ENCODE peak calls at places on chromosomes 11 and 22, in nine cellular contexts. One of them, this sample, is unnamed.

GRCh38 chr22:46363611-46364321 is 28.3 kb downstream of the TRMU start:
- DNase-seq in body of pancreas: no peak
- DNase-seq in AG09309: no peak
- DNase-seq in ovary: no peak
- DNase-seq in cardiac muscle cell: no peak
- DNase-seq in astrocyte of the spinal cord: no peak
- DNase-seq in pancreas: no peak
- DNase-seq in mucosa of descending colon: peak
- DNase-seq in upper lobe of right lung: no peak
- DNase-seq in this sample: no peak

GRCh38 chr11:46295996-46296519 is 18.6 kb downstream of the CREB3L1 start:
- DNase-seq in body of pancreas: no peak
- DNase-seq in AG09309: no peak
- DNase-seq in ovary: no peak
- DNase-seq in cardiac muscle cell: no peak
- DNase-seq in astrocyte of the spinal cord: no peak
- DNase-seq in pancreas: no peak
- DNase-seq in mucosa of descending colon: no peak
- DNase-seq in upper lobe of right lung: no peak
- DNase-seq in this sample: no peak

GRCh38 chr22:17847360-17848078 is 73.2 kb upstream of the BID start:
- DNase-seq in body of pancreas: no peak
- DNase-seq in AG09309: no peak
- DNase-seq in ovary: no peak
- DNase-seq in cardiac muscle cell: no peak
- DNase-seq in astrocyte of the spinal cord: no peak
- DNase-seq in pancreas: no peak
- DNase-seq in mucosa of descending colon: no peak
- DNase-seq in upper lobe of right lung: no peak
- DNase-seq in this sample: no peak

GRCh38 chr11:119635776-119636175 is 93.2 kb downstream of the NECTIN1 start:
- DNase-seq in body of pancreas: no peak
- DNase-seq in AG09309: no peak
- DNase-seq in ovary: no peak
- DNase-seq in cardiac muscle cell: no peak
- DNase-seq in astrocyte of the spinal cord: no peak
- DNase-seq in pancreas: no peak
- DNase-seq in mucosa of descending colon: no peak
- DNase-seq in upper lobe of right lung: no peak
- DNase-seq in this sample: no peak

GRCh38 chr11:10633261-10633660 is 60.3 kb downstream of the IRAG1 start:
- DNase-seq in body of pancreas: no peak
- DNase-seq in AG09309: no peak
- DNase-seq in ovary: no peak
- DNase-seq in cardiac muscle cell: no peak
- DNase-seq in astrocyte of the spinal cord: no peak
- DNase-seq in pancreas: peak
- DNase-seq in mucosa of descending colon: no peak
- DNase-seq in upper lobe of right lung: no peak
- DNase-seq in this sample: no peak

GRCh38 chr11:119756169-119756568 is 27.2 kb upstream of the NECTIN1 start:
- DNase-seq in body of pancreas: no peak
- DNase-seq in AG09309: no peak
- DNase-seq in ovary: no peak
- DNase-seq in cardiac muscle cell: no peak
- DNase-seq in astrocyte of the spinal cord: no peak
- DNase-seq in pancreas: no peak
- DNase-seq in mucosa of descending colon: no peak
- DNase-seq in upper lobe of right lung: peak
- DNase-seq in this sample: no peak

GRCh38 chr22:31148516-31148915 is 8.2 kb upstream of the PLA2G3 start:
- DNase-seq in body of pancreas: no peak
- DNase-seq in AG09309: no peak
- DNase-seq in ovary: peak
- DNase-seq in cardiac muscle cell: no peak
- DNase-seq in astrocyte of the spinal cord: peak
- DNase-seq in pancreas: no peak
- DNase-seq in mucosa of descending colon: no peak
- DNase-seq in upper lobe of right lung: peak
- DNase-seq in this sample: no peak

GRCh38 chr11:58178444-58178843 is 10.4 kb upstream of the OR9Q2 start:
- DNase-seq in body of pancreas: no peak
- DNase-seq in AG09309: no peak
- DNase-seq in ovary: no peak
- DNase-seq in cardiac muscle cell: no peak
- DNase-seq in astrocyte of the spinal cord: no peak
- DNase-seq in pancreas: no peak
- DNase-seq in mucosa of descending colon: no peak
- DNase-seq in upper lobe of right lung: no peak
- DNase-seq in this sample: no peak

GRCh38 chr22:42202669-42203068 is 67.8 kb downstream of the TCF20 start:
- DNase-seq in body of pancreas: no peak
- DNase-seq in AG09309: peak
- DNase-seq in ovary: no peak
- DNase-seq in cardiac muscle cell: no peak
- DNase-seq in astrocyte of the spinal cord: peak
- DNase-seq in pancreas: no peak
- DNase-seq in mucosa of descending colon: no peak
- DNase-seq in upper lobe of right lung: no peak
- DNase-seq in this sample: peak

GRCh38 chr22:49178246-49179005 is 649.2 kb downstream of the BRD1 start:
- DNase-seq in body of pancreas: no peak
- DNase-seq in AG09309: no peak
- DNase-seq in ovary: no peak
- DNase-seq in cardiac muscle cell: no peak
- DNase-seq in astrocyte of the spinal cord: no peak
- DNase-seq in pancreas: no peak
- DNase-seq in mucosa of descending colon: no peak
- DNase-seq in upper lobe of right lung: no peak
- DNase-seq in this sample: no peak

GRCh38 chr11:126544311-126545056 is 189.0 kb downstream of the ST3GAL4 start:
- DNase-seq in body of pancreas: peak
- DNase-seq in AG09309: no peak
- DNase-seq in ovary: no peak
- DNase-seq in cardiac muscle cell: peak
- DNase-seq in astrocyte of the spinal cord: peak
- DNase-seq in pancreas: peak
- DNase-seq in mucosa of descending colon: no peak
- DNase-seq in upper lobe of right lung: no peak
- DNase-seq in this sample: peak

GRCh38 chr11:64809781-64810241 is 540 bp downstream of the MEN1 start:
- DNase-seq in body of pancreas: peak
- DNase-seq in AG09309: no peak
- DNase-seq in ovary: no peak
- DNase-seq in cardiac muscle cell: peak
- DNase-seq in astrocyte of the spinal cord: no peak
- DNase-seq in pancreas: peak
- DNase-seq in mucosa of descending colon: peak
- DNase-seq in upper lobe of right lung: no peak
- DNase-seq in this sample: no peak

GRCh38 chr11:35483131-35483800 is 42.1 kb downstream of the PAMR1 start:
- DNase-seq in body of pancreas: no peak
- DNase-seq in AG09309: no peak
- DNase-seq in ovary: no peak
- DNase-seq in cardiac muscle cell: no peak
- DNase-seq in astrocyte of the spinal cord: peak
- DNase-seq in pancreas: no peak
- DNase-seq in mucosa of descending colon: no peak
- DNase-seq in upper lobe of right lung: no peak
- DNase-seq in this sample: peak

GRCh38 chr11:819943-820649 is 1.4 kb downstream of the PNPLA2 start:
- DNase-seq in body of pancreas: peak
- DNase-seq in AG09309: no peak
- DNase-seq in ovary: peak
- DNase-seq in cardiac muscle cell: peak
- DNase-seq in astrocyte of the spinal cord: peak
- DNase-seq in pancreas: peak
- DNase-seq in mucosa of descending colon: peak
- DNase-seq in upper lobe of right lung: peak
- DNase-seq in this sample: peak

DNA sequence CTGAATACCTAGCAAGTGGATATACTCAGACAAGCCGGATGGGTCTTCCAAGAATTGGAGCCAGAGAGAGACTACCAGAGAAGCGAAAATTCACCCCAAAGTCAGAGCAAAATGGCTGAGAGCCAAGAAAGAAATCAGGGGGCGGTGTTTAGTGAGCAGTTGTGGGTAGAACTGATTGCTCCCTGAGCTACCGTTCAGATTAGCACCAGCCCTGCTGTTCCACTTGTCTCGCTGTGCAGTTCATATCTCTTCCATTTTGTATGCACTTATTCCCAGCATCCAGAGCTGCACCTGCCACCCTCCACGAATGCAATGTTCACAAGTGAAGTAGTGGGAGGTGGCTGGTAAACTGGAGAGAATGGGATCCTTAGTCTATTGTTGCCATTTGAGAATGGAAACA is 25.5 kb downstream of the DRD2 start:
- DNase-seq in body of pancreas: no peak
- DNase-seq in AG09309: no peak
- DNase-seq in ovary: no peak
- DNase-seq in cardiac muscle cell: no peak
- DNase-seq in astrocyte of the spinal cord: no peak
- DNase-seq in pancreas: no peak
- DNase-seq in mucosa of descending colon: no peak
- DNase-seq in upper lobe of right lung: no peak
- DNase-seq in this sample: no peak
- TF ChIP-seq CTCF in body of pancreas: no peak
- TF ChIP-seq CTCF in AG09309: no peak
- TF ChIP-seq CTCF in ovary: no peak
- TF ChIP-seq CTCF in cardiac muscle cell: no peak
- TF ChIP-seq CTCF in astrocyte of the spinal cord: no peak
- TF ChIP-seq CTCF in pancreas: no peak
- TF ChIP-seq CTCF in mucosa of descending colon: no peak
- TF ChIP-seq CTCF in upper lobe of right lung: no peak
- TF ChIP-seq CTCF in this sample: no peak

GRCh38 chr22:36331306-36331911 is 56.4 kb downstream of the MYH9 start:
- DNase-seq in body of pancreas: peak
- DNase-seq in AG09309: peak
- DNase-seq in ovary: no peak
- DNase-seq in cardiac muscle cell: peak
- DNase-seq in astrocyte of the spinal cord: peak
- DNase-seq in pancreas: no peak
- DNase-seq in mucosa of descending colon: peak
- DNase-seq in upper lobe of right lung: peak
- DNase-seq in this sample: peak
- H3K4me3 ChIP-seq in body of pancreas: no peak
- H3K4me3 ChIP-seq in AG09309: no peak
- H3K4me3 ChIP-seq in ovary: no peak
- H3K4me3 ChIP-seq in cardiac muscle cell: no peak
- H3K4me3 ChIP-seq in astrocyte of the spinal cord: no peak
- H3K4me3 ChIP-seq in pancreas: no peak
- H3K4me3 ChIP-seq in mucosa of descending colon: no peak
- H3K4me3 ChIP-seq in upper lobe of right lung: peak
- H3K4me3 ChIP-seq in this sample: no peak

GRCh38 chr22:22593964-22594656 is 35.0 kb upstream of the PRAME start:
- DNase-seq in body of pancreas: peak
- DNase-seq in AG09309: no peak
- DNase-seq in ovary: no peak
- DNase-seq in cardiac muscle cell: no peak
- DNase-seq in astrocyte of the spinal cord: peak
- DNase-seq in pancreas: peak
- DNase-seq in mucosa of descending colon: peak
- DNase-seq in upper lobe of right lung: no peak
- DNase-seq in this sample: peak
- TF ChIP-seq CTCF in body of pancreas: peak
- TF ChIP-seq CTCF in AG09309: peak
- TF ChIP-seq CTCF in ovary: no peak
- TF ChIP-seq CTCF in cardiac muscle cell: peak
- TF ChIP-seq CTCF in astrocyte of the spinal cord: peak
- TF ChIP-seq CTCF in pancreas: peak
- TF ChIP-seq CTCF in mucosa of descending colon: peak
- TF ChIP-seq CTCF in upper lobe of right lung: peak
- TF ChIP-seq CTCF in this sample: peak

GRCh38 chr11:47595967-47596366 is 1.8 kb upstream of the C1QTNF4 start:
- DNase-seq in body of pancreas: no peak
- DNase-seq in AG09309: no peak
- DNase-seq in ovary: no peak
- DNase-seq in cardiac muscle cell: no peak
- DNase-seq in astrocyte of the spinal cord: no peak
- DNase-seq in pancreas: no peak
- DNase-seq in mucosa of descending colon: no peak
- DNase-seq in upper lobe of right lung: no peak
- DNase-seq in this sample: no peak

GRCh38 chr11:47593492-47593933 is 698 bp downstream of the C1QTNF4 start:
- DNase-seq in body of pancreas: no peak
- DNase-seq in AG09309: no peak
- DNase-seq in ovary: no peak
- DNase-seq in cardiac muscle cell: no peak
- DNase-seq in astrocyte of the spinal cord: no peak
- DNase-seq in pancreas: no peak
- DNase-seq in mucosa of descending colon: no peak
- DNase-seq in upper lobe of right lung: no peak
- DNase-seq in this sample: no peak

GRCh38 chr11:47592970-47593369 is 1.2 kb downstream of the C1QTNF4 start:
- DNase-seq in body of pancreas: no peak
- DNase-seq in AG09309: no peak
- DNase-seq in ovary: no peak
- DNase-seq in cardiac muscle cell: no peak
- DNase-seq in astrocyte of the spinal cord: no peak
- DNase-seq in pancreas: no peak
- DNase-seq in mucosa of descending colon: no peak
- DNase-seq in upper lobe of right lung: no peak
- DNase-seq in this sample: no peak

GRCh38 chr11:47595029-47595428 is 818 bp upstream of the C1QTNF4 start:
- DNase-seq in body of pancreas: no peak
- DNase-seq in AG09309: no peak
- DNase-seq in ovary: no peak
- DNase-seq in cardiac muscle cell: peak
- DNase-seq in astrocyte of the spinal cord: no peak
- DNase-seq in pancreas: no peak
- DNase-seq in mucosa of descending colon: no peak
- DNase-seq in upper lobe of right lung: no peak
- DNase-seq in this sample: no peak

DNA sequence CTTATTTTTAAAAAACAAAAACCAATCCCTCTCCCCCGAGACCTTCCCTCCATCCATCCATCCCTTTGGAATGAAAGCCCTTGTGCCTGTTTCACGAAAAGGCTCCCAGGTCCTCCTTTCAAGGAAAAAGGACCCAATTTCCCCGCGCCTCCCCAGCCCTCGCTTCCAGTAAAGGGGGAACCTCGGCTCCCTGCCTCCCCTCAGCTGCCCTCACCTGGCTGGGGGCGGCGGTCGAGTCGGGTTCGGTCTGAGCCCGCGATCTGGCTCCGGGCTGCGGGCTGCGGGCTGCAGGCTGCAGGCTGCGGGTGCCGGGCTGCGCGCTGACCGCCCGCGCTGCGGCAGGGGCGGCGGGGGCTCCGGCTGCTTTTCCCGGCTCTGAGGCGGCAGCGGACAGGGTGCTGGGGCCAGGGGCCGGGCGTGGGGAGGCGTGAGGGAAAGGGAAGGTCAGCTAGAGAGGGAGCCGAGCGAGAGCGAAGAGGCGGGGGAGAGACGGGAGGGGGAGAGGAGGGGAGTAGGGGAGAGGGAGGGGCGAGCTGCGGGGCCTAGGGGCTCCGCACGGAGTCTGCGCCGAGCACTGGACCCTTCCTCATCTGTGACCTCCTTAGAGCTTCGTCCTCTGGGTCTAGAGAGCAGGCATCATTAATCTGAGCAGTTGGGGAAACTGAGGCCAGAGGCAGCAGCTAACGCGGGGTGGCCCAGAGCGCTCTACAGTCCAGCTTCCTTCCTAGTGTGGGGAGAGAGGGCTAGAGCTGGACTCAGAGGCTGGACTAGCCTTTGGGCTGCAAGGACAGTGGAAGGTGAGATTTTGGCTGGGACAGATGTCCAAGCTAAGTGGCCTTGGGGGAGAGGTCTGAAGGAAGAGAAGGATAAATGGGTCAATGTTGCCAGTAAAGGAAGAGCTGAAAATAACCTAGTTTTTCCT is at the start of gene C1QTNF4:
- DNase-seq in body of pancreas: no peak
- DNase-seq in AG09309: no peak
- DNase-seq in ovary: no peak
- DNase-seq in cardiac muscle cell: peak
- DNase-seq in astrocyte of the spinal cord: no peak
- DNase-seq in pancreas: no peak
- DNase-seq in mucosa of descending colon: no peak
- DNase-seq in upper lobe of right lung: no peak
- DNase-seq in this sample: no peak
- H3K4me3 ChIP-seq in body of pancreas: no peak
- H3K4me3 ChIP-seq in AG09309: peak
- H3K4me3 ChIP-seq in ovary: no peak
- H3K4me3 ChIP-seq in cardiac muscle cell: peak
- H3K4me3 ChIP-seq in astrocyte of the spinal cord: peak
- H3K4me3 ChIP-seq in pancreas: peak
- H3K4me3 ChIP-seq in mucosa of descending colon: no peak
- H3K4me3 ChIP-seq in upper lobe of right lung: no peak
- H3K4me3 ChIP-seq in this sample: peak